ENCODE peak calls at places on chromosomes 4 and X, in eight cellular contexts. D, E, F, K, O, P, U and B are unnamed samples.

GRCh38 chrX:19566359-19567141 is 51.2 kb upstream of the MAP3K15 start:
- DNase-seq in U (no peak), D (no peak), F (no peak), P (no peak), K (no peak), E (no peak), O (peak), B (no peak)

GRCh38 chr4:111492501-111492900 is 652.8 kb upstream of the FAM241A start:
- DNase-seq in P (no peak), E (no peak), F (no peak), U (no peak), K (no peak), O (no peak), D (no peak), B (no peak)

GRCh38 chr4:182600093-182600492 is 317.1 kb downstream of the DCTD start:
- DNase-seq in P (no peak), O (no peak), F (no peak), U (no peak), D (no peak), E (no peak), K (no peak), B (no peak)

GRCh38 chrX:9311411-9312160 is 153.3 kb upstream of the TBL1X start:
- DNase-seq in K (no peak), P (no peak), F (no peak), O (no peak), E (no peak), D (no peak), U (no peak), B (no peak)

GRCh38 chr4:142596595-142596994 is 249.5 kb downstream of the INPP4B start:
- DNase-seq in P (no peak), D (no peak), K (no peak), E (no peak), F (no peak), U (no peak), O (no peak), B (no peak)

GRCh38 chrX:101337776-101338271 is 10.7 kb downstream of the TIMM8A start:
- DNase-seq in F (no peak), K (no peak), O (no peak), P (no peak), E (no peak), U (no peak), D (no peak), B (no peak)

GRCh38 chrX:54076903-54077302 is 32.6 kb upstream of the PHF8 start:
- DNase-seq in P (no peak), F (no peak), D (no peak), O (peak), E (no peak), U (no peak), K (no peak), B (no peak)

GRCh38 chrX:69807400-69807799 is 191.5 kb downstream of the EDA start:
- DNase-seq in K (no peak), U (no peak), E (no peak), O (no peak), D (no peak), F (no peak), P (no peak), B (no peak)

GRCh38 chr4:77821775-77822174 is 2.6 kb upstream of the CNOT6L start:
- DNase-seq in O (no peak), D (no peak), K (no peak), F (no peak), U (no peak), E (no peak), P (no peak), B (no peak)

GRCh38 chrX:97539970-97540519 is 656.3 kb downstream of the RPA4 start:
- DNase-seq in K (no peak), E (no peak), U (no peak), O (peak), F (no peak), P (no peak), D (no peak), B (no peak)

GRCh38 chr4:38177792-38178665 is 217.8 kb downstream of the PTTG2 start:
- DNase-seq in E (peak), K (no peak), D (peak), U (no peak), O (peak), P (no peak), F (peak), B (peak)

GRCh38 chr4:8240211-8241041 is 29.1 kb upstream of the HTRA3 start:
- DNase-seq in K (no peak), F (no peak), D (no peak), E (peak), U (no peak), P (no peak), O (no peak), B (no peak)

GRCh38 chr4:176641237-176641636 is 151.5 kb downstream of the VEGFC start:
- DNase-seq in O (peak), E (no peak), K (no peak), P (no peak), U (no peak), D (no peak), F (no peak), B (no peak)

GRCh38 chrX:41604154-41604553 is 84.6 kb upstream of the GPR34 start:
- DNase-seq in U (no peak), O (no peak), P (no peak), E (no peak), K (no peak), F (no peak), D (no peak), B (no peak)

GRCh38 chrX:20361890-20362262 is 95.2 kb upstream of the RPS6KA3 start:
- DNase-seq in O (peak), U (peak), D (no peak), K (no peak), F (no peak), E (no peak), P (peak), B (no peak)

GRCh38 chr4:95728145-95728544 is 111.7 kb upstream of the PDHA2 start:
- DNase-seq in P (no peak), K (no peak), D (no peak), U (no peak), F (no peak), E (no peak), O (peak), B (no peak)

GRCh38 chrX:19382500-19383145 is 38.9 kb downstream of the PDHA1 start:
- DNase-seq in P (peak), D (peak), E (no peak), K (no peak), O (peak), F (no peak), U (peak), B (no peak)

GRCh38 chrX:103066606-103067005 is 2.6 kb upstream of the BEX1 start:
- DNase-seq in K (no peak), U (no peak), O (peak), D (no peak), E (no peak), P (no peak), F (no peak), B (no peak)

GRCh38 chrX:103061486-103061885 is 2.5 kb downstream of the BEX1 start:
- DNase-seq in U (no peak), F (no peak), P (no peak), D (no peak), K (no peak), E (no peak), O (no peak), B (no peak)

GRCh38 chrX:103063191-103063845 is 653 bp downstream of the BEX1 start:
- DNase-seq in O (peak), K (peak), F (no peak), P (no peak), D (no peak), U (peak), E (peak), B (no peak)

GRCh38 chrX:103063918-103064434 is at the start of gene BEX1:
- DNase-seq in P (no peak), O (peak), E (peak), F (no peak), K (peak), U (peak), D (no peak), B (no peak)
- H3K4me3 ChIP-seq in P (no peak), O (peak), E (no peak), F (no peak), K (peak), U (peak), D (peak), B (peak)

GRCh38 chrX:129981207-129981553 is 1.3 kb upstream of the BCORL1 start:
- DNase-seq in P (no peak), F (no peak), D (no peak), K (no peak), U (no peak), E (no peak), O (no peak), B (no peak)
- H3K4me3 ChIP-seq in P (no peak), F (peak), D (no peak), K (no peak), U (peak), E (peak), O (peak), B (no peak)

GRCh38 chr4:1578968-1579833 is 104.9 kb downstream of the FAM53A start:
- DNase-seq in F (peak), D (peak), P (peak), E (peak), U (peak), K (no peak), O (peak), B (peak)
- H3K4me3 ChIP-seq in F (peak), D (peak), P (peak), E (peak), U (peak), K (peak), O (peak), B (peak)

DNA sequence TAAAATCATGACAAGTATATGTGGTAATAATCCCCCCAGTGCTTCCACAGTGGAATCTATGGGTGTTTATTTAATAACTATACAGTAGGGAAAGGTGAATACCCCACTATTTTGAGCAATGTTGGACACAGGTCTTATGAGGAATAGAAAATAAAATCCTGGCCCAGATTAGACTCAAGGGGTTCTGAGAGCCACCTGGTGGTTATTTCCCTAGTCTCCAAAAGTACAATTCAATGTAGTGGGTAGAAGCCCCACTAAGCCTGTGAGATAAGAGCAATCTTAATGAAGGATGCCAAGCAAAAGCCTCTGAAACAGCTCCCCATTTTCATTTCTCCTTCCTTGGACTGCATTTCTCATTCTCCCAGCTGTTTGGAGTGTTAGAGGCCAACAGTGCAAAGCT is 328.2 kb upstream of the NR3C2 start:
- DNase-seq in O (no peak), D (no peak), E (no peak), P (no peak), U (no peak), K (no peak), F (no peak), B (no peak)
- H3K4me3 ChIP-seq in O (no peak), D (no peak), E (no peak), P (no peak), U (no peak), K (no peak), F (no peak), B (no peak)